ENCODE peak calls at places on chromosomes 6 and 20, in four cellular contexts. J is CD4-positive, CD25-positive, alpha-beta regulatory T cell; I is uterus; Y is neural progenitor cell. A is an unnamed sample. For H3K9me3, the result is how much of the 10 kb centered on the place peaks cover.

GRCh38 chr6:31815025-31815838 is at the start of the genes HSPA1A and HSPA1L:
- DNase-seq in I (peak), Y (peak), J (peak), A (peak)

GRCh38 chr20:46708172-46708860 is 1.1 kb upstream of the SLC2A10 start:
- DNase-seq in J (no peak), I (no peak), Y (peak), A (no peak)

GRCh38 chr6:73732845-73733675 is 37.1 kb downstream of the CD109 start:
- DNase-seq in Y (peak), J (peak), I (peak), A (peak)

GRCh38 chr20:2518096-2518495 is 9.4 kb upstream of the ZNF343 start:
- DNase-seq in Y (no peak), I (no peak), J (no peak), A (no peak)

GRCh38 chr20:63530788-63531160 is 6.4 kb downstream of the PTK6 start:
- DNase-seq in I (no peak), Y (peak), J (no peak), A (no peak)

GRCh38 chr6:10389739-10390494 is 25.0 kb downstream of the TFAP2A start:
- DNase-seq in Y (peak), I (no peak), J (no peak), A (no peak)

GRCh38 chr6:136792066-136792944 is at the start of gene MAP3K5:
- DNase-seq in I (peak), Y (peak), J (peak), A (peak)

GRCh38 chr6:148068391-148068790 is 274.2 kb upstream of the SASH1 start:
- DNase-seq in J (no peak), Y (no peak), I (no peak), A (no peak)

GRCh38 chr6:135258970-135259369 is 77.9 kb downstream of the MYB start:
- DNase-seq in J (no peak), I (no peak), Y (no peak), A (no peak)

GRCh38 chr6:52543729-52544324 is 33.0 kb downstream of the TRAM2 start:
- DNase-seq in I (no peak), Y (no peak), J (no peak), A (no peak)

GRCh38 chr20:62938105-62938888 is at the start of gene GID8:
- DNase-seq in I (no peak), J (no peak), Y (peak), A (no peak)

GRCh38 chr6:107059606-107060005 is 31.6 kb downstream of the MTRES1 start:
- DNase-seq in J (no peak), Y (no peak), I (no peak), A (no peak)

GRCh38 chr20:8722277-8722928 is 346.5 kb upstream of the PLCB4 start:
- DNase-seq in Y (peak), J (no peak), I (peak), A (no peak)

GRCh38 chr6:137767931-137768690 is 98.9 kb upstream of the TNFAIP3 start:
- DNase-seq in J (no peak), Y (no peak), I (no peak), A (no peak)

GRCh38 chr20:37816003-37816402 is 86.9 kb upstream of the VSTM2L start:
- DNase-seq in J (no peak), I (no peak), Y (no peak), A (no peak)

GRCh38 chr20:38220587-38220986 is 39.9 kb downstream of the KIAA1755 start:
- DNase-seq in J (no peak), Y (no peak), I (no peak), A (no peak)

GRCh38 chr6:153208706-153209105 is 77.6 kb upstream of the RGS17 start:
- DNase-seq in J (no peak), I (no peak), Y (no peak), A (no peak)

GRCh38 chr6:21098744-21099143 is 494.8 kb upstream of the SOX4 start:
- DNase-seq in I (no peak), J (no peak), Y (peak), A (no peak)

GRCh38 chr20:61166324-61166723 is 85.7 kb upstream of the CDH4 start:
- DNase-seq in Y (no peak), I (no peak), J (no peak), A (no peak)

GRCh38 chr6:170099387-170099786 is 191.5 kb downstream of the DLL1 start:
- DNase-seq in J (no peak), Y (no peak), I (no peak), A (no peak)

GRCh38 chr6:3366596-3367413 is 90.0 kb downstream of the SLC22A23 start:
- DNase-seq in J (no peak), Y (no peak), I (no peak), A (no peak)

GRCh38 chr6:107576852-107577251 is 86.9 kb downstream of the SOBP start:
- DNase-seq in I (no peak), J (no peak), Y (no peak), A (no peak)

GRCh38 chr6:139376054-139376355 is 1.6 kb upstream of the CITED2 start:
- DNase-seq in I (no peak), Y (no peak), J (no peak), A (no peak)

GRCh38 chr6:7184502-7184901 is 76.7 kb downstream of the RREB1 start:
- DNase-seq in I (no peak), Y (no peak), J (no peak), A (no peak)

GRCh38 chr6:28953039-28953872 is 29.5 kb upstream of the TRIM27 start:
- DNase-seq in J (peak), I (no peak), Y (peak), A (peak)
- H3K4me3 ChIP-seq in J (peak), I (peak), Y (peak), A (peak)

GRCh38 chr6:140623498-140623897 is 1249.0 kb upstream of the CITED2 start:
- DNase-seq in Y (no peak), J (no peak), I (no peak), A (no peak)
- H3K9me3 ChIP-seq in Y (under half), J (under half), I (under half), A (under half)

DNA sequence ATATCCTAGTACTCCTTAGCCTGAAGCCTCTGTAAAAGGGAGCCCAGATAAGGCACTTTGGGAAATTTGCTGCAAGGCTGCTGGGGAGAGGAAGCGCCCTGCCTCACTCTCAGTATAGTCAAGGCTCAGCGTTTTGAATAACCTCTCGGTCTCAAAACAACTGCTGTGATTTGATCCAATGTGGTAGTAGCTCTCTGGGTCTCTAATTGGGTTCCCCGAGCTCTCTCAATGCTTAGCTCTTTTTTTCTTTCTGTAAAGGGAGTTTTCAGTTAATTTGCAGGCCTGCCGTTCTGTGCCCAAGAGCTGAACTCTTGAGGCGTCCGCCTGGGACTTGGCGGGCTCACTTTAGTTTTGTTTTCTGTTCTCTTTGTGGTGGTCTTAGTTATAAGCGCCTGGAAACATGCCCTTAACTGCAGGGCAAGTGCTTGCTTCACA is 41.2 kb downstream of the ZHX3 start:
- DNase-seq in J (no peak), Y (peak), I (no peak), A (no peak)
- H3K4me3 ChIP-seq in J (no peak), Y (no peak), I (no peak), A (no peak)

GRCh38 chr20:49287555-49288249 is 9.8 kb upstream of the ZNFX1 start:
- DNase-seq in I (no peak), Y (no peak), J (no peak), A (no peak)
- H3K9me3 ChIP-seq in I (under half), Y (under half), J (half or more), A (under half)

DNA sequence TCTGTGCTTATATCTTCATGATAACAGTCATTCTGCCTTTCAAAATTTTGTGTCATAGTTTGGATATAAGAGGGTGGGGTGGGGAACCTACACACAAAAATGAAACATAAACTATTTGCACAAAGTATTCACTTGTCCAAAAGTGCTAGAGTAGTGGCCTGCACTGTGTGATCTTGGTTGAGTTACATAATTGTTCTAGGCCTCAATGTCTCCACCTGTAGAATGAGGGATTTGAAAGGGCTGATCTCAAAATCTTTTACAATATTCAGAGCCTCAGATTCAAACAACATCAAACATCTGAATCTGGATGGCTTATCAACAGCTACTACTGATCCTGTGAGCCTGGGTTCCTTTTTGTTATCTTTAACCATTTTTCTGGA is 64.3 kb upstream of the TMEM30A start:
- DNase-seq in J (no peak), Y (no peak), I (no peak), A (no peak)
- H3K4me3 ChIP-seq in J (no peak), Y (peak), I (no peak), A (no peak)

GRCh38 chr6:306641-307061 is 14.4 kb downstream of the DUSP22 start:
- DNase-seq in I (no peak), Y (no peak), J (no peak), A (no peak)

GRCh38 chr6:307874-308273 is 15.6 kb downstream of the DUSP22 start:
- DNase-seq in Y (no peak), J (no peak), I (no peak), A (no peak)

GRCh38 chr6:308307-308706 is 16.0 kb downstream of the DUSP22 start:
- DNase-seq in I (no peak), J (no peak), Y (no peak), A (no peak)

GRCh38 chr6:308768-309167 is 16.5 kb downstream of the DUSP22 start:
- DNase-seq in I (no peak), J (no peak), Y (no peak), A (no peak)

GRCh38 chr6:307065-307814 is 15.0 kb downstream of the DUSP22 start:
- DNase-seq in I (no peak), J (no peak), Y (no peak), A (no peak)
- H3K9me3 ChIP-seq in I (under half), J (under half), Y (under half), A (under half)

GRCh38 chr6:133890941-133891813 is 2.3 kb downstream of the TCF21 start:
- DNase-seq in J (no peak), Y (peak), I (peak), A (no peak)
- H3K4me3 ChIP-seq in J (peak), Y (peak), I (peak), A (peak)

DNA sequence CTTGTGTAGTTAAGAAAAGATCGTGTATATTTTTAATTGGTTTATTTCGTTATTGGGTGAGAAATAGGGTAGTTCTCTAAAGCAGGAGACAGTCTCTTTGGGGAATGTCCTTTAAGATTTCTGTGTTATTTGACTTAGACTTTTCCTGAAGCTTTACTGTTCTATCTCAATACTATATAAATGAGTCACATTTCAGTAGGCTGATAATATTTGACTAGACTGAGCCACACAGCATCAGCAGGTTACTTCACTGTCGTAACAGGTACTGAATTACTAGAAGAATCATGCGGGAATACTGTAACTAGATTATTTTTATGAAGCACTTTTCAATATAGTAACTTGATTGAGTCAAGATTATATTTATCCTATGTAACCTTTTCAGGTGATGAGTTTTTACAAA is 1.4 kb downstream of the SMAP1 start:
- DNase-seq in J (no peak), Y (no peak), I (no peak), A (no peak)
- H3K9me3 ChIP-seq in J (under half), Y (under half), I (under half), A (under half)

GRCh38 chr6:26613717-26614683 is 17.2 kb downstream of the ABT1 start:
- DNase-seq in Y (peak), J (no peak), I (no peak), A (no peak)
- H3K4me3 ChIP-seq in Y (peak), J (peak), I (peak), A (peak)